ENCODE peak calls at places on chromosome 7, in six cellular contexts. D is GM23338, C is astrocyte of the spinal cord, Y is left ventricle myocardium inferior, O is cardiac fibroblast, U is upper lobe of right lung. K is an unnamed sample.

GRCh38 chr7:45984386-45985295 is 63.6 kb upstream of the IGFBP3 start:
- DNase-seq in D (no peak), C (no peak), Y (no peak), O (no peak), U (no peak), K (no peak)

GRCh38 chr7:52920977-52921376 is 114.5 kb upstream of the POM121L12 start:
- DNase-seq in D (no peak), C (no peak), Y (no peak), O (no peak), U (no peak), K (no peak)

GRCh38 chr7:11727864-11728263 is 104.1 kb downstream of the THSD7A start:
- DNase-seq in D (no peak), C (no peak), Y (no peak), O (peak; percentile 18), U (no peak), K (no peak)

GRCh38 chr7:134778941-134779740 is at the start of gene CALD1:
- DNase-seq in D (peak; percentile 97), C (peak; percentile 99), Y (peak; percentile 74), O (peak; percentile 100), U (no peak), K (no peak)

GRCh38 chr7:139035588-139036353 is at the start of gene ZC3HAV1L:
- DNase-seq in D (peak; percentile 65), C (peak; percentile 67), Y (peak; percentile 68), O (peak; percentile 63), U (peak; percentile 79), K (no peak)

GRCh38 chr7:129703751-129704150 is 92.2 kb downstream of the NRF1 start:
- DNase-seq in D (no peak), C (no peak), Y (no peak), O (no peak), U (no peak), K (no peak)

GRCh38 chr7:111357691-111358090 is 204.6 kb downstream of the IMMP2L start:
- DNase-seq in D (no peak), C (peak; percentile 40), Y (no peak), O (peak; percentile 14), U (no peak), K (no peak)

GRCh38 chr7:11026452-11027359 is 53.0 kb downstream of the PHF14 start:
- DNase-seq in D (no peak), C (no peak), Y (no peak), O (no peak), U (no peak), K (no peak)

GRCh38 chr7:95772298-95772770 is at the start of gene DYNC1I1:
- DNase-seq in D (peak; percentile 73), C (peak; percentile 52), Y (peak; percentile 81), O (peak; percentile 64), U (peak; percentile 84), K (peak; percentile 7)

GRCh38 chr7:128954830-128955797 is 17.4 kb downstream of the IRF5 start:
- DNase-seq in D (peak; percentile 46), C (peak; percentile 69), Y (no peak), O (peak; percentile 56), U (no peak), K (no peak)

GRCh38 chr7:32476816-32477648 is 13.1 kb downstream of the LSM5 start:
- DNase-seq in D (no peak), C (no peak), Y (no peak), O (peak; percentile 30), U (no peak), K (no peak)

GRCh38 chr7:12066561-12066960 is 144.5 kb upstream of the TMEM106B start:
- DNase-seq in D (peak; percentile 1), C (no peak), Y (no peak), O (peak; percentile 29), U (no peak), K (peak; percentile 0)

GRCh38 chr7:79090543-79090942 is 362.9 kb downstream of the MAGI2 start:
- DNase-seq in D (no peak), C (peak; percentile 43), Y (no peak), O (peak; percentile 26), U (no peak), K (no peak)

GRCh38 chr7:135713836-135714470 is 14.0 kb downstream of the SLC13A4 start:
- DNase-seq in D (no peak), C (no peak), Y (no peak), O (no peak), U (no peak), K (no peak)

GRCh38 chr7:100162874-100163533 is 4.5 kb upstream of the TRAPPC14 start:
- DNase-seq in D (peak; percentile 42), C (no peak), Y (no peak), O (no peak), U (no peak), K (no peak)

GRCh38 chr7:39948375-39948774 is 1.7 kb upstream of the CDK13 start:
- DNase-seq in D (no peak), C (no peak), Y (no peak), O (no peak), U (no peak), K (no peak)

GRCh38 chr7:22564511-22565045 is 64.6 kb upstream of the STEAP1B start:
- DNase-seq in D (no peak), C (peak; percentile 94), Y (peak; percentile 26), O (peak; percentile 97), U (no peak), K (no peak)

GRCh38 chr7:50817561-50817960 is 34.9 kb upstream of the GRB10 start:
- DNase-seq in D (no peak), C (no peak), Y (no peak), O (no peak), U (no peak), K (no peak)

GRCh38 chr7:39609462-39610149 is 13.8 kb upstream of the RALA start:
- DNase-seq in D (peak; percentile 76), C (no peak), Y (peak; percentile 33), O (no peak), U (peak; percentile 73), K (no peak)

GRCh38 chr7:73978681-73979563 is 49.1 kb upstream of the ELN start:
- DNase-seq in D (peak; percentile 85), C (no peak), Y (no peak), O (peak; percentile 50), U (peak; percentile 81), K (no peak)

GRCh38 chr7:148986737-148987009 is 41.6 kb downstream of the PDIA4 start:
- DNase-seq in D (no peak), C (no peak), Y (no peak), O (no peak), U (no peak), K (no peak)
- H3K4me3 ChIP-seq in D (peak overlapping the region; percentile 83), C (no peak overlapping the region), Y (peak overlapping the region; percentile 74), O (no peak overlapping the region), U (no peak overlapping the region), K (peak overlapping the region; percentile 26)

GRCh38 chr7:2312272-2312929 is 1.8 kb downstream of the SNX8 start:
- DNase-seq in D (no peak), C (no peak), Y (no peak), O (no peak), U (no peak), K (no peak)
- TF ChIP-seq CTCF in D (no peak), C (no peak), Y (no peak), O (no peak), U (no peak), K (no peak)

GRCh38 chr7:63900394-63901203 is 98.0 kb upstream of the ZNF722 start:
- DNase-seq in D (no peak), C (no peak), Y (peak; percentile 93), O (peak; percentile 14), U (peak; percentile 95), K (no peak)
- H3K4me3 ChIP-seq in D (no peak overlapping the region), C (no peak overlapping the region), Y (peak overlapping the region; percentile 84), O (no peak overlapping the region), U (peak overlapping the region; percentile 77), K (no peak overlapping the region)

GRCh38 chr7:120370954-120371353 is 98.0 kb downstream of the KCND2 start:
- DNase-seq in D (no peak), C (no peak), Y (no peak), O (no peak), U (no peak), K (peak; percentile 30)
- TF ChIP-seq CTCF in D (no peak), C (no peak), Y (no peak), O (no peak), U (no peak), K (no peak)

DNA sequence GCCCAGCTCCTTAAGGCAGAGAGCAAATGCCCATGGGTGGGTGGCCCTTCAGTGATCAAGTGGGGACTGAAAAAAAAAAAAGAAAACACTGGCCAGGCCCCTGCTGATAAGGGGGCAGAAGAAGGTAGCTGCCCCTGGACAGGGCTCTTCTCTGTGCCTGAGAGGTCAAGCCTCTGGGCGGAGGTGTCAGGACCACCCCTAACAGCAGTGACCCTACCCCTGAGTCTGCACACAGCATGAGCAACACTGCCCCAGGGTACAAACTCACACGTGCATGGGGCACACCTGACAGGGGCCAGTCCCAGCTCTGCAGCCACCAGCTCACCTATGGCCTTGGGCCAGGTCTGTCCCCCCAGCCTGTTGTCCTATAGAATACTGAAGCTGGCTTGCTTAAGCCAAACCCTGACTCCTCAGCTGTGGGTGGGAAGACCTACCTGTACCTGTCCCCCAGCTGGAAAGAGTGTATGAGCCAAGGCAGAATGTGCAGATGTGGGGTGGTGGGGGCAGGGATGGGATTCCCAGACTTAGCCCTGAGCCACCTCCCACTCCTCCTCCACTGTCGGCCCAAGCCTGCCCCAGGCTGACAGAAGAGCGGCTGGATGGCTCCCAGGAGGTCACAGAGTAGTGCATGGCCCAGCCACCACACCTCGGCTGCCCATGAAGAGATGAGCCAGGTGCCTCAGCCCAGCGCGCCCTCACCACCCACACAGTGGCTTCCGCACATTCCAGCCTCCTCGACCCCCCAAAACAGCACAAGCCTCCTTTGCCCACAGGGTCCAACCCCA is 23.7 kb downstream of the KCNH2 start:
- DNase-seq in D (no peak), C (no peak), Y (no peak), O (no peak), U (no peak), K (no peak)
- H3K4me3 ChIP-seq in D (no peak overlapping the region), C (no peak overlapping the region), Y (peak overlapping the region; percentile 27), O (no peak overlapping the region), U (no peak overlapping the region), K (no peak overlapping the region)

GRCh38 chr7:7556852-7557251 is 9.8 kb upstream of the MIOS start:
- DNase-seq in D (no peak), C (no peak), Y (no peak), O (no peak), U (no peak), K (no peak)
- TF ChIP-seq CTCF in D (no peak), C (no peak), Y (no peak), O (no peak), U (no peak), K (no peak)

DNA sequence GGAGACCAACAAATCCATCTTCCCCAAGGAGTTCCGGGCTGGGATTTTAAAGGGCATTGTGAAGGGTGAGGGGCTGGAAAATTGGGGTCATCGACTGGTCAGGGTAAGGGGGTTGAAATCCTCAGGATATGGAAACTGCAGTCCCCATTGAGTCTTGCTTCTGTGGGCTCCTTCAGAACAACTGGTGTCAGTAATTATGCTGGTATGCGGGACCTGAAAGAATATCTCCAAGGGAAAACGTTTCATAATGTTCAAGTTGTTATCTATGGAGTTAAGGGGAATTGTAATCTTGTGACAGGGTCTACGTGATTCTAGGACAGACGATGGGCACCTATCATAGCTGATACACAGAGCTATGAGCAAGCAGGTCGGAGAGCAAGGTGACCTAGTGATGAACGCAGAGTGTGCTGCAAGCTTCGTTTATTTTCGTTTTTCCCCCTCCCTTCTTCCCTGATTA is 494 bp upstream of the RHBDD2 start:
- DNase-seq in D (no peak), C (no peak), Y (no peak), O (no peak), U (no peak), K (peak; percentile 5)
- H3K4me3 ChIP-seq in D (peak overlapping the region; percentile 49), C (peak overlapping the region; percentile 26), Y (peak overlapping the region; percentile 95), O (peak overlapping the region; percentile 28), U (peak overlapping the region; percentile 99), K (peak overlapping the region; percentile 57)

K was measured in GM12864.